ENCODE peak calls at places on chromosome 1, in seven cellular contexts. G, F, S, U, R, M and J are unnamed samples.

GRCh38 chr1:232404981-232405380 is 225.0 kb downstream of the SIPA1L2 start:
- DNase-seq in G (no peak), F (no peak), S (no peak), U (no peak), R (no peak), M (no peak), J (no peak)

GRCh38 chr1:34745666-34746065 is 9.2 kb upstream of the GJB5 start:
- DNase-seq in G (no peak), F (no peak), S (no peak), U (no peak), R (no peak), M (no peak), J (no peak)

GRCh38 chr1:8404450-8405370 is 86.8 kb downstream of the SLC45A1 start:
- DNase-seq in G (no peak), F (no peak), S (peak), U (no peak), R (no peak), M (no peak), J (no peak)

GRCh38 chr1:112798293-112798692 is 83.2 kb upstream of the PPM1J start:
- DNase-seq in G (no peak), F (no peak), S (peak), U (no peak), R (no peak), M (no peak), J (no peak)

GRCh38 chr1:181038399-181038873 is 4.7 kb downstream of the MR1 start:
- DNase-seq in G (peak), F (peak), S (peak), U (peak), R (no peak), M (peak), J (no peak)

GRCh38 chr1:63710306-63710705 is 63.5 kb upstream of the ROR1 start:
- DNase-seq in G (no peak), F (no peak), S (no peak), U (no peak), R (no peak), M (no peak), J (no peak)

GRCh38 chr1:207156095-207156494 is 52.1 kb downstream of the C4BPA start:
- DNase-seq in G (no peak), F (no peak), S (no peak), U (no peak), R (peak), M (no peak), J (no peak)

GRCh38 chr1:227192163-227192562 is 126.1 kb downstream of the CDC42BPA start:
- DNase-seq in G (peak), F (peak), S (no peak), U (peak), R (peak), M (no peak), J (peak)

GRCh38 chr1:26171084-26172072 is at the start of gene ZNF593OS:
- DNase-seq in G (no peak), F (no peak), S (no peak), U (no peak), R (no peak), M (no peak), J (no peak)

GRCh38 chr1:170377011-170377410 is 155.0 kb upstream of the GORAB start:
- DNase-seq in G (no peak), F (no peak), S (no peak), U (no peak), R (no peak), M (no peak), J (no peak)

GRCh38 chr1:185560760-185561159 is 173.4 kb upstream of the HMCN1 start:
- DNase-seq in G (no peak), F (no peak), S (no peak), U (peak), R (peak), M (no peak), J (no peak)

GRCh38 chr1:185559684-185560310 is 174.4 kb upstream of the HMCN1 start:
- DNase-seq in G (peak), F (peak), S (peak), U (peak), R (peak), M (no peak), J (peak)

GRCh38 chr1:185565314-185565713 is 168.9 kb upstream of the HMCN1 start:
- DNase-seq in G (peak), F (peak), S (no peak), U (no peak), R (no peak), M (peak), J (peak)

GRCh38 chr1:185561629-185562028 is 172.6 kb upstream of the HMCN1 start:
- DNase-seq in G (no peak), F (peak), S (no peak), U (no peak), R (no peak), M (no peak), J (peak)

GRCh38 chr1:185562623-185563359 is 171.4 kb upstream of the HMCN1 start:
- DNase-seq in G (no peak), F (peak), S (peak), U (no peak), R (no peak), M (no peak), J (no peak)
- H3K4me3 ChIP-seq in G (no peak), F (no peak), S (no peak), U (no peak), R (no peak), M (no peak), J (no peak)

GRCh38 chr1:14571810-14572767 is 26.4 kb upstream of the KAZN start:
- DNase-seq in G (no peak), F (no peak), S (peak), U (peak), R (no peak), M (no peak), J (no peak)
- TF ChIP-seq CTCF in G (no peak), F (no peak), S (peak), U (peak), R (no peak), M (no peak), J (peak)

GRCh38 chr1:23118957-23119792 is 49.5 kb downstream of the LUZP1 start:
- DNase-seq in G (no peak), F (peak), S (no peak), U (peak), R (no peak), M (no peak), J (no peak)
- H3K4me3 ChIP-seq in G (no peak), F (peak), S (no peak), U (no peak), R (peak), M (no peak), J (no peak)

GRCh38 chr1:17572264-17572985 is 32.9 kb downstream of the ARHGEF10L start:
- DNase-seq in G (no peak), F (no peak), S (no peak), U (peak), R (no peak), M (no peak), J (no peak)
- TF ChIP-seq CTCF in G (no peak), F (peak), S (no peak), U (peak), R (no peak), M (peak), J (peak)

GRCh38 chr1:9589719-9590157 is 1.0 kb downstream of the TMEM201 start:
- DNase-seq in G (peak), F (peak), S (peak), U (peak), R (no peak), M (no peak), J (no peak)

GRCh38 chr1:9590945-9591668 is 2.4 kb downstream of the TMEM201 start:
- DNase-seq in G (no peak), F (no peak), S (no peak), U (peak), R (no peak), M (no peak), J (no peak)

GRCh38 chr1:9589144-9589718 is 520 bp downstream of the TMEM201 start:
- DNase-seq in G (no peak), F (peak), S (peak), U (peak), R (no peak), M (peak), J (no peak)

GRCh38 chr1:9588551-9589143 is at the start of gene TMEM201:
- DNase-seq in G (peak), F (peak), S (peak), U (peak), R (peak), M (peak), J (peak)

DNA sequence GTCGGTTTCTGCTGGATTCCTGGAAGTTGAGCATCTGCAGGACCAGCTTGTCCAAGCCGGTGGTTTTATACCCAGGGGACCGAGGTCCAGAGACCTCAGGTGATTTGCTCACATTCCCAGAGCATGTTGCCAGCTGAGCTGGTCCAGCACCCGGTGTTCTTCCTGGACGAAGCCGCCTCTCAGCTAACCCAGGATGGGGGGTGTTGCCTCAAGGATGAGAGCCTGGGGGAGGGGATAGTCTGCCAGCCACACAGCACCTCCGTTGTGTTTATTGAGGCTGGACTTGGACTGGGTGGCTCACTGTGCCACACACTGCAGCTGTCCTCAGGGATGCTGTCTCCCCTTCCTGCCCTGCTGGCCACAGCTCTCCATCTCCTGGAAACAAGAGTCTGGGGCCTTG is 1.5 kb downstream of the TMEM201 start:
- DNase-seq in G (no peak), F (no peak), S (no peak), U (no peak), R (no peak), M (no peak), J (no peak)
- H3K4me3 ChIP-seq in G (peak), F (no peak), S (peak), U (peak), R (no peak), M (peak), J (no peak)

GRCh38 chr1:203281033-203281432 is 24.3 kb upstream of the BTG2 start:
- DNase-seq in G (peak), F (no peak), S (no peak), U (no peak), R (no peak), M (peak), J (no peak)
- TF ChIP-seq CTCF in G (no peak), F (peak), S (no peak), U (no peak), R (no peak), M (no peak), J (peak)

DNA sequence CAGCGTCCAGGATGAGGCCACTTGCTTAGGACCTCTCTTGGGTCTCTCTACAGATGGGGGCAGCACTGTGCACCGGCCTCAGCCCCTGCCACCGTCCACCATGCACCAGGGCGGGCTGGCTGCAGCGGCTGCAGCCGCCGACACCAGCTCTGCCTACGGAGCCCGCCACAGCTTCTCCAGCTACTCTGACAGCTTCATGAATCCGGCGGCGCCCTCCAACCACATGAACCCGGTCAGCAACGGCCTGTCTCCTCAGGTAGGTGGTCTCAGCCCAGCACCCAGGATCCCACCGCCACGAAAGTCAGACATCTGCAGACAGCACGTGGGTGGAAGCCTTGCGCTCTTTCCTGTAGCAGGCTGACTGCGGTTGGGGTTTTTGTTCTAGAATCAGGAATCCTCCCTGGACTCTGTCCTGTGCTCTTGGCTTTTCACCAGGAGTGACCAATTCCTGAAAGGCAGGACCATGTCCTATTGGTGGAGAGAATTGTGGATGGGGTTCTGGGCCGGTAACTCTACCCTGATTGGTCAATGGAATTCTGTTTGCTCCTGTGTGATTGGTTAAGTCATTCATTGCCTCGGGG is 72.5 kb downstream of the PAX7 start:
- DNase-seq in G (peak), F (no peak), S (no peak), U (no peak), R (no peak), M (no peak), J (no peak)
- H3K4me3 ChIP-seq in G (no peak), F (no peak), S (no peak), U (no peak), R (no peak), M (no peak), J (no peak)

DNA sequence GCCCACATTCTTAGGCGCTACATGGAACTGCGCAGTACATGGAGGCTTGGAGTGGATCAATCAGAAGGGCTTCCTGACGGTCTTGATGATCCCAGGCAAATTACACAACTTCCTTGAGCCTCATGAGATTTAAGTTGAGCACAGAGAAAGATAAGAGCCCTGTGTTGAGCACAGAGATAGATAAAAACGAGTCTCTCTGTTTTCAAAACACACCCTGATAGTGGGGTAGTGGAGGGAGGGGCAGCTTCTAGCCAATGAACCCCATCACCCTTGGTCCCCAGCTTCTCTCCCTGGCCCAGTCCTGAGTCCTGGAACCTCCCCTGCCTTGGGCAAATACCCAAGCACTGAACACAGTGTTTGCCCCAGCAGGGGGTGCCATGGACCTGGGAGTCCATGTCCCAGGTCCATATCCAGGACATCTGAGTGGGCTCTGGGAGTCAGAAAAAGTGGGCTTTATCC is 9.1 kb downstream of the POU3F1 start:
- DNase-seq in G (no peak), F (peak), S (no peak), U (no peak), R (no peak), M (no peak), J (no peak)
- TF ChIP-seq CTCF in G (peak), F (peak), S (peak), U (peak), R (no peak), M (peak), J (peak)

GRCh38 chr1:163720294-163720693 is 398.5 kb downstream of the NUF2 start:
- DNase-seq in G (no peak), F (no peak), S (no peak), U (no peak), R (no peak), M (no peak), J (no peak)
- H3K4me3 ChIP-seq in G (no peak), F (no peak), S (no peak), U (no peak), R (no peak), M (no peak), J (no peak)